ENCODE peak calls at places on chromosomes 2 and 18, in ten cellular contexts. U is HCT116, J is IMR-90, O is mesenchymal stem cell, H is fibroblast of lung, B is mesendoderm, Z is GM23248, X is NT2/D1, T is neural progenitor cell, P is SK-N-SH. I is an unnamed sample.
A peak's percentile ranks its signal among the peaks of the same experiment; 100 is the strongest.

GRCh38 chr2:68167186-68167585 is 9.5 kb downstream of the PNO1 start:
- DNase-seq in X (no peak), Z (peak; percentile 18), O (peak; percentile 20), J (peak; percentile 50), H (no peak), P (no peak), B (no peak), T (no peak), U (no peak), I (no peak)

GRCh38 chr2:145906356-145906755 is 1386.4 kb upstream of the ZEB2 start:
- DNase-seq in Z (no peak), B (peak; percentile 95), X (peak; percentile 22), J (peak; percentile 1), U (peak; percentile 70), O (peak; percentile 19), H (no peak), P (no peak), T (no peak), I (peak; percentile 66)

GRCh38 chr2:216328347-216328746 is 43.9 kb downstream of the MARCHF4 start:
- DNase-seq in P (no peak), Z (peak; percentile 46), U (no peak), B (peak; percentile 50), X (no peak), T (peak; percentile 30), J (no peak), H (peak; percentile 42), O (peak; percentile 45), I (no peak)

GRCh38 chr18:22523481-22523880 is 105.8 kb upstream of the CTAGE1 start:
- DNase-seq in T (no peak), U (no peak), P (no peak), Z (no peak), B (no peak), X (no peak), J (no peak), H (no peak), O (no peak), I (no peak)

GRCh38 chr2:109470121-109470921 is 143.4 kb downstream of the SEPTIN10 start:
- DNase-seq in U (peak; percentile 8), Z (peak; percentile 56), B (peak; percentile 59), X (no peak), H (peak; percentile 51), O (peak; percentile 82), T (no peak), J (peak; percentile 53), P (no peak), I (no peak)

GRCh38 chr2:1504311-1504750 is 91.1 kb downstream of the TPO start:
- DNase-seq in T (no peak), J (no peak), X (no peak), O (no peak), H (no peak), U (no peak), B (no peak), P (no peak), Z (no peak), I (no peak)

GRCh38 chr2:154264024-154264423 is 392.3 kb downstream of the GALNT13 start:
- DNase-seq in X (no peak), Z (no peak), T (no peak), P (no peak), O (no peak), U (peak; percentile 1), B (no peak), H (no peak), J (no peak), I (no peak)

GRCh38 chr2:37688771-37689468 is 17.5 kb upstream of the CDC42EP3 start:
- DNase-seq in U (no peak), O (peak; percentile 84), X (no peak), P (no peak), Z (no peak), J (peak; percentile 91), B (peak; percentile 97), H (peak; percentile 93), T (no peak), I (peak; percentile 80)

GRCh38 chr2:36663851-36664715 is 32.4 kb upstream of the VIT start:
- DNase-seq in B (peak; percentile 85), U (peak; percentile 64), H (peak; percentile 85), P (peak; percentile 66), J (peak; percentile 71), X (peak; percentile 59), O (peak; percentile 74), T (peak; percentile 67), Z (peak; percentile 86), I (peak; percentile 61)

GRCh38 chr2:150619607-150620330 is 132.3 kb upstream of the RND3 start:
- DNase-seq in H (peak; percentile 73), P (no peak), Z (peak; percentile 80), O (peak; percentile 65), J (peak; percentile 78), T (no peak), U (no peak), B (peak; percentile 46), X (no peak), I (no peak)

GRCh38 chr18:61949946-61950345 is 57.1 kb upstream of the RNF152 start:
- DNase-seq in H (peak; percentile 12), P (no peak), O (peak; percentile 85), U (no peak), B (no peak), J (peak; percentile 74), X (no peak), T (no peak), Z (peak; percentile 48), I (no peak)

GRCh38 chr2:42755161-42755900 is 8.6 kb downstream of the OXER1 start:
- DNase-seq in P (peak; percentile 56), X (no peak), T (no peak), H (no peak), O (no peak), J (no peak), Z (peak; percentile 80), U (no peak), B (no peak), I (no peak)

GRCh38 chr2:42754776-42755140 is 9.2 kb downstream of the OXER1 start:
- DNase-seq in X (no peak), J (no peak), O (no peak), Z (peak; percentile 36), P (peak; percentile 38), B (no peak), U (no peak), T (no peak), H (no peak), I (no peak)

GRCh38 chr2:42754021-42754775 is 9.7 kb downstream of the OXER1 start:
- DNase-seq in H (no peak), U (no peak), X (no peak), B (no peak), Z (peak; percentile 71), P (peak; percentile 72), J (peak; percentile 28), O (no peak), T (no peak), I (no peak)

GRCh38 chr2:42756956-42757513 is 6.9 kb downstream of the OXER1 start:
- DNase-seq in H (no peak), P (no peak), U (no peak), B (peak; percentile 48), O (no peak), X (no peak), J (no peak), T (no peak), Z (no peak), I (no peak)

GRCh38 chr2:42756150-42756549 is 7.8 kb downstream of the OXER1 start:
- DNase-seq in Z (no peak), T (no peak), X (no peak), J (no peak), H (no peak), B (no peak), P (peak; percentile 52), O (no peak), U (no peak), I (no peak)
- H3K9ac ChIP-seq in Z (no peak overlapping the region), T (no peak overlapping the region), X (no peak overlapping the region), J (no peak overlapping the region), H (no peak overlapping the region), B (no peak overlapping the region), P (no peak overlapping the region), O (no peak overlapping the region), U (no peak overlapping the region), I (no peak overlapping the region)

GRCh38 chr18:11981633-11982366 is 493 bp downstream of the IMPA2 start:
- DNase-seq in X (no peak), J (peak; percentile 19), Z (peak; percentile 52), H (peak; percentile 30), P (no peak), B (peak; percentile 76), T (peak; percentile 87), U (no peak), O (peak; percentile 45), I (peak; percentile 88)

GRCh38 chr18:11981383-11981632 is at the start of gene IMPA2:
- DNase-seq in H (no peak), Z (no peak), O (no peak), B (no peak), J (no peak), X (no peak), U (no peak), P (no peak), T (no peak), I (no peak)

GRCh38 chr18:11984091-11984490 is 2.8 kb downstream of the IMPA2 start:
- DNase-seq in U (no peak), O (no peak), Z (no peak), X (no peak), B (no peak), T (no peak), H (no peak), P (no peak), J (no peak), I (no peak)

GRCh38 chr18:11983592-11983991 is 2.3 kb downstream of the IMPA2 start:
- DNase-seq in O (peak; percentile 30), B (peak; percentile 75), P (no peak), U (no peak), J (no peak), Z (no peak), X (no peak), H (no peak), T (peak; percentile 61), I (peak; percentile 82)

GRCh38 chr18:11982981-11983380 is 1.7 kb downstream of the IMPA2 start:
- DNase-seq in X (no peak), J (no peak), B (no peak), O (no peak), U (no peak), T (no peak), H (no peak), P (no peak), Z (no peak), I (no peak)
- H3K9ac ChIP-seq in X (peak overlapping the region; percentile 23), J (peak overlapping the region; percentile 69), B (peak overlapping the region; percentile 16), O (peak overlapping the region; percentile 27), U (no peak overlapping the region), T (no peak overlapping the region), H (no peak overlapping the region), P (no peak overlapping the region), Z (no peak overlapping the region), I (no peak overlapping the region)

GRCh38 chr2:218621007-218621406 is 13.3 kb downstream of the PLCD4 start:
- DNase-seq in X (no peak), U (no peak), O (no peak), T (no peak), P (no peak), J (no peak), H (no peak), Z (no peak), B (no peak), I (no peak)

GRCh38 chr2:218618102-218618860 is 10.6 kb downstream of the PLCD4 start:
- DNase-seq in U (peak; percentile 7), H (peak; percentile 19), P (peak; percentile 50), X (no peak), O (no peak), T (no peak), B (peak; percentile 14), J (no peak), Z (peak; percentile 17), I (peak; percentile 52)

GRCh38 chr2:218615868-218616315 is 8.2 kb downstream of the PLCD4 start:
- DNase-seq in O (no peak), T (no peak), Z (peak; percentile 18), B (no peak), J (no peak), X (no peak), P (no peak), U (no peak), H (no peak), I (no peak)
- H3K9ac ChIP-seq in O (no peak overlapping the region), T (no peak overlapping the region), Z (no peak overlapping the region), B (no peak overlapping the region), J (no peak overlapping the region), X (no peak overlapping the region), P (no peak overlapping the region), U (no peak overlapping the region), H (no peak overlapping the region), I (no peak overlapping the region)

GRCh38 chr2:62475172-62476011 is 30.6 kb downstream of the TMEM17 start:
- DNase-seq in J (no peak), U (no peak), P (peak; percentile 76), H (no peak), T (peak; percentile 72), Z (peak; percentile 54), O (peak; percentile 17), B (peak; percentile 86), X (no peak), I (peak; percentile 80)
- H3K9ac ChIP-seq in J (no peak overlapping the region), U (no peak overlapping the region), P (no peak overlapping the region), H (no peak overlapping the region), T (no peak overlapping the region), Z (peak overlapping the region; percentile 6), O (peak overlapping the region; percentile 39), B (no peak overlapping the region), X (no peak overlapping the region), I (no peak overlapping the region)

I was measured in endodermal cell.